ENCODE peak calls at places on chromosomes 7 and 10, in four cellular contexts. H, X, Z and V are unnamed samples.

GRCh38 chr10:4195214-4195613 is 410.2 kb upstream of the KLF6 start:
- DNase-seq in Z (no peak), H (peak), X (no peak), V (no peak)

GRCh38 chr7:73717025-73717807 is 2.3 kb downstream of the STX1A start:
- DNase-seq in X (no peak), H (peak), Z (no peak), V (no peak)

GRCh38 chr10:67912330-67912946 is 28.0 kb downstream of the SIRT1 start:
- DNase-seq in X (no peak), H (peak), Z (no peak), V (no peak)

GRCh38 chr7:130904792-130905191 is 170.8 kb upstream of the KLF14 start:
- DNase-seq in H (no peak), Z (no peak), X (no peak), V (no peak)

GRCh38 chr7:73342645-73343044 is 14.7 kb downstream of the FKBP6 start:
- DNase-seq in X (no peak), H (peak), Z (no peak), V (no peak)

GRCh38 chr10:95422196-95422595 is 131.4 kb upstream of the PDLIM1 start:
- DNase-seq in Z (no peak), X (no peak), H (no peak), V (no peak)

GRCh38 chr10:78290131-78290750 is 256.6 kb downstream of the RPS24 start:
- DNase-seq in Z (no peak), X (no peak), H (no peak), V (no peak)

GRCh38 chr10:121182219-121182618 is 331.1 kb downstream of the WDR11 start:
- DNase-seq in X (no peak), H (no peak), Z (no peak), V (no peak)

GRCh38 chr7:24825931-24826661 is 68.8 kb upstream of the GSDME start:
- DNase-seq in X (no peak), Z (no peak), H (peak), V (no peak)